ENCODE peak calls at places on chromosomes 13 and 19, in ten cellular contexts. One of them, this sample, is unnamed.

GRCh38 chr19:3710265-3710812 is 2.2 kb downstream of the TJP3 start:
- DNase-seq in K562: peak; percentile 79
- DNase-seq in vagina: no peak
- DNase-seq in Peyer's patch: peak; percentile 95
- DNase-seq in IMR-90: peak; percentile 43
- DNase-seq in breast epithelium: peak; percentile 74
- DNase-seq in heart left ventricle: peak; percentile 89
- DNase-seq in lower leg skin: peak; percentile 70
- DNase-seq in A549: peak; percentile 82
- DNase-seq in thyroid gland: peak; percentile 97
- DNase-seq in this sample: peak; percentile 82

GRCh38 chr13:105220063-105220462 is 1315.4 kb downstream of the EFNB2 start:
- DNase-seq in K562: no peak
- DNase-seq in vagina: no peak
- DNase-seq in Peyer's patch: no peak
- DNase-seq in IMR-90: peak; percentile 53
- DNase-seq in breast epithelium: no peak
- DNase-seq in heart left ventricle: no peak
- DNase-seq in lower leg skin: no peak
- DNase-seq in A549: no peak
- DNase-seq in thyroid gland: no peak
- DNase-seq in this sample: no peak

GRCh38 chr13:42272115-42272756 is at the start of gene AKAP11:
- DNase-seq in K562: peak; percentile 52
- DNase-seq in vagina: no peak
- DNase-seq in Peyer's patch: no peak
- DNase-seq in IMR-90: peak; percentile 28
- DNase-seq in breast epithelium: peak; percentile 26
- DNase-seq in heart left ventricle: peak; percentile 59
- DNase-seq in lower leg skin: peak; percentile 28
- DNase-seq in A549: peak; percentile 5
- DNase-seq in thyroid gland: peak; percentile 49
- DNase-seq in this sample: peak; percentile 93

GRCh38 chr13:105908581-105908980 is 626.9 kb downstream of the EFNB2 start:
- DNase-seq in K562: no peak
- DNase-seq in vagina: no peak
- DNase-seq in Peyer's patch: no peak
- DNase-seq in IMR-90: no peak
- DNase-seq in breast epithelium: no peak
- DNase-seq in heart left ventricle: no peak
- DNase-seq in lower leg skin: no peak
- DNase-seq in A549: no peak
- DNase-seq in thyroid gland: no peak
- DNase-seq in this sample: no peak

GRCh38 chr19:8611890-8612806 is 1.6 kb upstream of the ADAMTS10 start:
- DNase-seq in K562: no peak
- DNase-seq in vagina: no peak
- DNase-seq in Peyer's patch: no peak
- DNase-seq in IMR-90: peak; percentile 66
- DNase-seq in breast epithelium: no peak
- DNase-seq in heart left ventricle: peak; percentile 81
- DNase-seq in lower leg skin: peak; percentile 73
- DNase-seq in A549: peak; percentile 80
- DNase-seq in thyroid gland: no peak
- DNase-seq in this sample: no peak

GRCh38 chr19:48393559-48394330 is at the start of gene GRIN2D:
- DNase-seq in K562: peak; percentile 49
- DNase-seq in vagina: no peak
- DNase-seq in Peyer's patch: peak; percentile 53
- DNase-seq in IMR-90: peak; percentile 33
- DNase-seq in breast epithelium: no peak
- DNase-seq in heart left ventricle: no peak
- DNase-seq in lower leg skin: no peak
- DNase-seq in A549: no peak
- DNase-seq in thyroid gland: no peak
- DNase-seq in this sample: no peak

GRCh38 chr19:30341646-30342201 is 30.5 kb upstream of the ZNF536 start:
- DNase-seq in K562: no peak
- DNase-seq in vagina: no peak
- DNase-seq in Peyer's patch: no peak
- DNase-seq in IMR-90: no peak
- DNase-seq in breast epithelium: no peak
- DNase-seq in heart left ventricle: no peak
- DNase-seq in lower leg skin: no peak
- DNase-seq in A549: no peak
- DNase-seq in thyroid gland: no peak
- DNase-seq in this sample: no peak

GRCh38 chr13:101417043-101417406 is 717 bp upstream of the NALCN start:
- DNase-seq in K562: no peak
- DNase-seq in vagina: no peak
- DNase-seq in Peyer's patch: no peak
- DNase-seq in IMR-90: peak; percentile 84
- DNase-seq in breast epithelium: no peak
- DNase-seq in heart left ventricle: no peak
- DNase-seq in lower leg skin: no peak
- DNase-seq in A549: peak; percentile 9
- DNase-seq in thyroid gland: peak; percentile 8
- DNase-seq in this sample: no peak

GRCh38 chr13:40476175-40476958 is 190.1 kb downstream of the FOXO1 start:
- DNase-seq in K562: no peak
- DNase-seq in vagina: no peak
- DNase-seq in Peyer's patch: no peak
- DNase-seq in IMR-90: no peak
- DNase-seq in breast epithelium: no peak
- DNase-seq in heart left ventricle: no peak
- DNase-seq in lower leg skin: no peak
- DNase-seq in A549: no peak
- DNase-seq in thyroid gland: no peak
- DNase-seq in this sample: no peak

GRCh38 chr13:38872693-38873092 is 117.9 kb downstream of the STOML3 start:
- DNase-seq in K562: peak; percentile 57
- DNase-seq in vagina: no peak
- DNase-seq in Peyer's patch: no peak
- DNase-seq in IMR-90: peak; percentile 5
- DNase-seq in breast epithelium: no peak
- DNase-seq in heart left ventricle: peak; percentile 30
- DNase-seq in lower leg skin: no peak
- DNase-seq in A549: peak; percentile 9
- DNase-seq in thyroid gland: peak; percentile 67
- DNase-seq in this sample: no peak

GRCh38 chr13:109654341-109655205 is 131.8 kb downstream of the IRS2 start:
- DNase-seq in K562: no peak
- DNase-seq in vagina: no peak
- DNase-seq in Peyer's patch: no peak
- DNase-seq in IMR-90: no peak
- DNase-seq in breast epithelium: no peak
- DNase-seq in heart left ventricle: no peak
- DNase-seq in lower leg skin: peak; percentile 37
- DNase-seq in A549: no peak
- DNase-seq in thyroid gland: no peak
- DNase-seq in this sample: no peak

GRCh38 chr13:29436291-29436690 is 159.2 kb downstream of the SLC7A1 start:
- DNase-seq in K562: no peak
- DNase-seq in vagina: no peak
- DNase-seq in Peyer's patch: no peak
- DNase-seq in IMR-90: peak; percentile 70
- DNase-seq in breast epithelium: no peak
- DNase-seq in heart left ventricle: no peak
- DNase-seq in lower leg skin: no peak
- DNase-seq in A549: no peak
- DNase-seq in thyroid gland: peak; percentile 8
- DNase-seq in this sample: no peak

GRCh38 chr13:20006206-20006605 is 47.7 kb downstream of the ZMYM2 start:
- DNase-seq in K562: no peak
- DNase-seq in vagina: no peak
- DNase-seq in Peyer's patch: no peak
- DNase-seq in IMR-90: peak; percentile 81
- DNase-seq in breast epithelium: no peak
- DNase-seq in heart left ventricle: no peak
- DNase-seq in lower leg skin: no peak
- DNase-seq in A549: no peak
- DNase-seq in thyroid gland: no peak
- DNase-seq in this sample: no peak

GRCh38 chr19:31432411-31432810 is 83.2 kb upstream of the TSHZ3 start:
- DNase-seq in K562: no peak
- DNase-seq in vagina: no peak
- DNase-seq in Peyer's patch: no peak
- DNase-seq in IMR-90: no peak
- DNase-seq in breast epithelium: no peak
- DNase-seq in heart left ventricle: no peak
- DNase-seq in lower leg skin: no peak
- DNase-seq in A549: no peak
- DNase-seq in thyroid gland: no peak
- DNase-seq in this sample: no peak

GRCh38 chr19:3585301-3586123 is at the start of gene GIPC3:
- DNase-seq in K562: no peak
- DNase-seq in vagina: no peak
- DNase-seq in Peyer's patch: no peak
- DNase-seq in IMR-90: no peak
- DNase-seq in breast epithelium: no peak
- DNase-seq in heart left ventricle: no peak
- DNase-seq in lower leg skin: no peak
- DNase-seq in A549: no peak
- DNase-seq in thyroid gland: no peak
- DNase-seq in this sample: no peak

GRCh38 chr13:110480161-110480560 is 81.4 kb downstream of the RAB20 start:
- DNase-seq in K562: no peak
- DNase-seq in vagina: no peak
- DNase-seq in Peyer's patch: no peak
- DNase-seq in IMR-90: no peak
- DNase-seq in breast epithelium: no peak
- DNase-seq in heart left ventricle: no peak
- DNase-seq in lower leg skin: no peak
- DNase-seq in A549: no peak
- DNase-seq in thyroid gland: no peak
- DNase-seq in this sample: no peak

DNA sequence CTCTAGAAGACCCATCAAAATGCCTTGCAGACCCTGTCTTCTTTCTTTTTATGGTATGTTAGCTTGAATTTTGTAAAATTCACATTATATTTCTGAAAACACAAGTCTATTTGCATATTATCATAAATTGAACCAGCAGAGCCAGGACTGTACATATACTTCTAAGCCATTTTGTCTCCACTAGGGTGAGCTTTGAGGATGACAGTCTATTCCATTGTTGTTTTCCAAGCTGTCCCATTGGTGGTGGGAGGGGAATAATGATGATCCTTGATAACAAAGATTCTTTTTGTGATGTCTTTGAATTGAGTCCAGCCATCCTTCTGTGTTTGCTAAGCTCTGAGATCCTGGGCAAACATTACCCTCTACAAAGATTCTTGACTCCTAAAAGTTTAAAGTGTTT is 359.3 kb upstream of the PCDH20 start:
- DNase-seq in K562: no peak
- DNase-seq in vagina: no peak
- DNase-seq in Peyer's patch: no peak
- DNase-seq in IMR-90: no peak
- DNase-seq in breast epithelium: no peak
- DNase-seq in heart left ventricle: no peak
- DNase-seq in lower leg skin: no peak
- DNase-seq in A549: no peak
- DNase-seq in thyroid gland: no peak
- DNase-seq in this sample: no peak
- TF ChIP-seq CTCF in K562: no peak
- TF ChIP-seq CTCF in vagina: no peak
- TF ChIP-seq CTCF in Peyer's patch: no peak
- TF ChIP-seq CTCF in IMR-90: no peak
- TF ChIP-seq CTCF in breast epithelium: no peak
- TF ChIP-seq CTCF in heart left ventricle: no peak
- TF ChIP-seq CTCF in lower leg skin: no peak
- TF ChIP-seq CTCF in A549: no peak
- TF ChIP-seq CTCF in thyroid gland: no peak
- TF ChIP-seq CTCF in this sample: no peak

DNA sequence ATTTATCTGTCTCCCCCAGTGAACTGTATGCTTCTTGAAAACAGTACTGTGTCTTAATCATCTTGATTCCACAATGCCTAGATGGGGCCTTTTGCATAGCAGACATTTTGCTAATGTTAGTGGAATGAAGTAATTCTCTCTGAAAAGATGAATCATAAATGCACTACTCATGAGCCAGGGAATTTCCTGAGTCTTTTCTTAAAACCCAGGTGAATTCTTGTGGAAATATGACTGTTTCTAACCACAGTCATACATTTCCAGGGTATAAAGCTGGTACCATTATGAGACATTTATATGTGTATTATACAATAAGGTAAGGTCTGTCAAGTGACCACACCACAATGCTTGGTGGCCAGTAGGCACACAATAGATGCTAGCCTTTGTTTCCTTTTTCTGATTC is 5.5 kb upstream of the KCTD4 start:
- DNase-seq in K562: no peak
- DNase-seq in vagina: no peak
- DNase-seq in Peyer's patch: no peak
- DNase-seq in IMR-90: peak; percentile 96
- DNase-seq in breast epithelium: no peak
- DNase-seq in heart left ventricle: no peak
- DNase-seq in lower leg skin: no peak
- DNase-seq in A549: peak; percentile 28
- DNase-seq in thyroid gland: no peak
- DNase-seq in this sample: no peak
- H3K4me3 ChIP-seq in K562: no peak overlapping the region
- H3K4me3 ChIP-seq in vagina: no peak overlapping the region
- H3K4me3 ChIP-seq in Peyer's patch: no peak overlapping the region
- H3K4me3 ChIP-seq in IMR-90: no peak overlapping the region
- H3K4me3 ChIP-seq in breast epithelium: no peak overlapping the region
- H3K4me3 ChIP-seq in heart left ventricle: no peak overlapping the region
- H3K4me3 ChIP-seq in lower leg skin: no peak overlapping the region
- H3K4me3 ChIP-seq in A549: no peak overlapping the region
- H3K4me3 ChIP-seq in thyroid gland: no peak overlapping the region
- H3K4me3 ChIP-seq in this sample: no peak overlapping the region

GRCh38 chr19:2149980-2150793 is 1.2 kb downstream of the AP3D1 start:
- DNase-seq in K562: peak; percentile 38
- DNase-seq in vagina: no peak
- DNase-seq in Peyer's patch: peak; percentile 58
- DNase-seq in IMR-90: peak; percentile 23
- DNase-seq in breast epithelium: peak; percentile 60
- DNase-seq in heart left ventricle: no peak
- DNase-seq in lower leg skin: no peak
- DNase-seq in A549: no peak
- DNase-seq in thyroid gland: peak; percentile 30
- DNase-seq in this sample: peak; percentile 80
- TF ChIP-seq POLR2A in K562: peak; percentile 37
- TF ChIP-seq POLR2A in vagina: no peak
- TF ChIP-seq POLR2A in Peyer's patch: no peak
- TF ChIP-seq POLR2A in IMR-90: no peak
- TF ChIP-seq POLR2A in breast epithelium: no peak
- TF ChIP-seq POLR2A in heart left ventricle: no peak
- TF ChIP-seq POLR2A in lower leg skin: no peak
- TF ChIP-seq POLR2A in A549: no peak
- TF ChIP-seq POLR2A in thyroid gland: no peak
- TF ChIP-seq POLR2A in this sample: no peak

DNA sequence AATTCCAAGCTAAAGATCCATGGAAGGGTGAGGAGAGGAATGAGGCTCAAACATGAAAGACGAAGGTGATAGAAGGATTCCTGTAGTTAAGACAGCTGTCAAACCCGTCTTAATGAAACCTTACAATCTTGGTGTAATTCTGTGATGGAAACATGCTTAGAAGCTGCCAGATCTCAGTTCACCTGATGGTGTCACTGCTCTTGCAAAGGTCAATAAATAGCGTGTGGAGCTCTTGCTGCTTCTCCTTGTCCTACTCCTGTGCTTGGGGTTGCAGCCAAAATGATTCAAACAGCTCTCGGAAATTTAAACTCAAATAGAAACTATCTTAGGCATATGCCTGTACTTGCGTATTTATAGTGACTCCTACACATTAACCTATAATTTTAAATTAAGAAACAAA is 1705.0 kb downstream of the OLFM4 start:
- DNase-seq in K562: peak; percentile 0
- DNase-seq in vagina: no peak
- DNase-seq in Peyer's patch: no peak
- DNase-seq in IMR-90: no peak
- DNase-seq in breast epithelium: no peak
- DNase-seq in heart left ventricle: no peak
- DNase-seq in lower leg skin: no peak
- DNase-seq in A549: no peak
- DNase-seq in thyroid gland: no peak
- DNase-seq in this sample: no peak
- TF ChIP-seq CTCF in K562: no peak
- TF ChIP-seq CTCF in vagina: no peak
- TF ChIP-seq CTCF in Peyer's patch: no peak
- TF ChIP-seq CTCF in IMR-90: no peak
- TF ChIP-seq CTCF in breast epithelium: no peak
- TF ChIP-seq CTCF in heart left ventricle: no peak
- TF ChIP-seq CTCF in lower leg skin: no peak
- TF ChIP-seq CTCF in A549: no peak
- TF ChIP-seq CTCF in thyroid gland: no peak
- TF ChIP-seq CTCF in this sample: no peak